ENCODE peak calls at places on chromosomes 3 and 15, in ten cellular contexts. P is heart right ventricle, B is heart left ventricle, C is body of pancreas, L is ovary, D is hepatocyte, Q is aorta, E is endodermal cell, T is K562, Y is tibial artery. N is an unnamed sample.

GRCh38 chr3:58659051-58659675 is 7.4 kb downstream of the FAM3D start:
- DNase-seq in P (no peak), B (no peak), C (peak; percentile 64), L (no peak), D (peak; percentile 63), Q (no peak), E (peak; percentile 88), T (peak; percentile 25), Y (peak; percentile 16), N (no peak)

GRCh38 chr3:52704611-52705437 is 767 bp downstream of the GLT8D1 start:
- DNase-seq in P (no peak), B (peak; percentile 18), C (peak; percentile 46), L (peak; percentile 53), D (peak; percentile 46), Q (no peak), E (peak; percentile 51), T (no peak), Y (no peak), N (peak; percentile 31)

GRCh38 chr3:15633766-15634588 is 32.4 kb downstream of the BTD start:
- DNase-seq in P (no peak), B (no peak), C (no peak), L (no peak), D (no peak), Q (no peak), E (no peak), T (no peak), Y (no peak), N (no peak)

GRCh38 chr3:45965281-45966052 is 22.2 kb downstream of the CXCR6 start:
- DNase-seq in P (no peak), B (no peak), C (no peak), L (no peak), D (no peak), Q (no peak), E (no peak), T (no peak), Y (no peak), N (no peak)

GRCh38 chr3:179174316-179174715 is 26.2 kb downstream of the PIK3CA start:
- DNase-seq in P (no peak), B (no peak), C (no peak), L (no peak), D (no peak), Q (no peak), E (no peak), T (no peak), Y (no peak), N (no peak)

GRCh38 chr3:125116311-125117069 is 60.7 kb upstream of the HEG1 start:
- DNase-seq in P (no peak), B (peak; percentile 41), C (no peak), L (no peak), D (peak; percentile 41), Q (no peak), E (no peak), T (no peak), Y (no peak), N (no peak)

GRCh38 chr3:112774293-112774926 is 72.3 kb downstream of the CD200R1L start:
- DNase-seq in P (no peak), B (no peak), C (no peak), L (no peak), D (no peak), Q (no peak), E (no peak), T (no peak), Y (no peak), N (no peak)

GRCh38 chr3:10548997-10549396 is 43.6 kb upstream of the ATP2B2 start:
- DNase-seq in P (no peak), B (no peak), C (no peak), L (no peak), D (no peak), Q (no peak), E (no peak), T (no peak), Y (no peak), N (no peak)

GRCh38 chr3:174268061-174268460 is 591.1 kb upstream of the NAALADL2 start:
- DNase-seq in P (no peak), B (no peak), C (no peak), L (no peak), D (no peak), Q (no peak), E (no peak), T (no peak), Y (no peak), N (no peak)

GRCh38 chr3:106827515-106828213 is 549.6 kb upstream of the CCDC54 start:
- DNase-seq in P (no peak), B (no peak), C (no peak), L (no peak), D (no peak), Q (no peak), E (no peak), T (no peak), Y (no peak), N (no peak)

GRCh38 chr15:81024265-81024875 is 23.6 kb downstream of the TLNRD1 start:
- DNase-seq in P (no peak), B (peak; percentile 21), C (no peak), L (no peak), D (peak; percentile 29), Q (no peak), E (peak; percentile 45), T (no peak), Y (no peak), N (no peak)

GRCh38 chr3:120498947-120499346 is 48.2 kb upstream of the FSTL1 start:
- DNase-seq in P (no peak), B (no peak), C (peak; percentile 38), L (no peak), D (peak; percentile 48), Q (no peak), E (peak; percentile 65), T (no peak), Y (peak; percentile 44), N (peak; percentile 63)

GRCh38 chr3:120497813-120498212 is 47.0 kb upstream of the FSTL1 start:
- DNase-seq in P (no peak), B (no peak), C (no peak), L (no peak), D (no peak), Q (no peak), E (no peak), T (no peak), Y (no peak), N (no peak)

GRCh38 chr3:120506076-120506827 is 55.5 kb upstream of the FSTL1 start:
- DNase-seq in P (no peak), B (no peak), C (no peak), L (no peak), D (no peak), Q (no peak), E (no peak), T (no peak), Y (no peak), N (no peak)

GRCh38 chr3:120503727-120504616 is 53.2 kb upstream of the FSTL1 start:
- DNase-seq in P (no peak), B (no peak), C (no peak), L (no peak), D (no peak), Q (no peak), E (peak; percentile 62), T (no peak), Y (no peak), N (no peak)

GRCh38 chr3:120502116-120502515 is 51.3 kb upstream of the FSTL1 start:
- DNase-seq in P (no peak), B (no peak), C (no peak), L (no peak), D (no peak), Q (no peak), E (no peak), T (no peak), Y (no peak), N (no peak)
- H3K27me3 ChIP-seq in P (no peaks in the 10 kb centered on the region), B (no peaks in the 10 kb centered on the region), C (no peaks in the 10 kb centered on the region), L (no peaks in the 10 kb centered on the region), D (no peaks in the 10 kb centered on the region), Q (no peaks in the 10 kb centered on the region), E (no peaks in the 10 kb centered on the region), T (no peaks in the 10 kb centered on the region), Y (no peaks in the 10 kb centered on the region), N (no peaks in the 10 kb centered on the region)

GRCh38 chr15:25072857-25073476 is 118.2 kb downstream of the SNRPN start:
- DNase-seq in P (no peak), B (no peak), C (no peak), L (no peak), D (no peak), Q (no peak), E (no peak), T (no peak), Y (no peak), N (no peak)

GRCh38 chr15:25068696-25069095 is 113.9 kb downstream of the SNRPN start:
- DNase-seq in P (no peak), B (no peak), C (no peak), L (no peak), D (no peak), Q (peak; percentile 32), E (no peak), T (no peak), Y (no peak), N (no peak)

GRCh38 chr15:25066708-25067107 is 111.9 kb downstream of the SNRPN start:
- DNase-seq in P (no peak), B (no peak), C (no peak), L (peak; percentile 3), D (no peak), Q (peak; percentile 46), E (no peak), T (no peak), Y (no peak), N (no peak)

GRCh38 chr15:25067725-25068309 is 113.0 kb downstream of the SNRPN start:
- DNase-seq in P (no peak), B (no peak), C (no peak), L (no peak), D (no peak), Q (peak; percentile 16), E (no peak), T (no peak), Y (no peak), N (no peak)

GRCh38 chr15:25070357-25070963 is 115.7 kb downstream of the SNRPN start:
- DNase-seq in P (no peak), B (no peak), C (no peak), L (no peak), D (no peak), Q (peak; percentile 6), E (no peak), T (no peak), Y (no peak), N (no peak)
- H3K9me3 ChIP-seq in P (peaks cover 74% of the 10 kb centered on the region), B (peaks cover 99% of the 10 kb centered on the region), C (peaks cover 100% of the 10 kb centered on the region), L (peaks cover 99% of the 10 kb centered on the region), D (peaks cover 63% of the 10 kb centered on the region), Q (peaks cover 93% of the 10 kb centered on the region), E (peaks cover 100% of the 10 kb centered on the region), T (peaks cover 3% of the 10 kb centered on the region), Y (peaks cover 100% of the 10 kb centered on the region), N (peaks cover 88% of the 10 kb centered on the region)

DNA sequence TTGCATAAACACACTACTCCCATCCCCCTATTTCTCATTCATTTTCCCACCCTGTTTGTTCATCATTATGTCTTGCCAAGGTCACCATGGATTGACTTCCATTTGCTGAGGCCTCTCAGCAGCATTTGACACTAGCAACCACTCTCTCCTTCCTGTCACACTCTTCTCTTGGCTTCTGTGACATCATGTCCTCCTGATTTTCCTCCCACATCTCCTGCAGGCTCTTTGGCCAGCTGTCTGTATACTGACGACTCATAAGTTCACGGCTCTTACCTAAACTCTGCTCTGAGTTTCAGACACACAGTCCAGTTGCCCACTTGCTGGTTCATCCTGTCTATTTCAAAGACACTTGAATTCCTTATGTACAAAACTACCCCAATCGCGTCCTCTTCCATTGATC is 70.1 kb upstream of the SMAD3 start:
- DNase-seq in P (no peak), B (no peak), C (no peak), L (no peak), D (no peak), Q (no peak), E (no peak), T (no peak), Y (no peak), N (no peak)
- H3K4me1 ChIP-seq in P (no peaks in the 10 kb centered on the region), B (no peaks in the 10 kb centered on the region), C (no peaks in the 10 kb centered on the region), L (no peaks in the 10 kb centered on the region), D (no peaks in the 10 kb centered on the region), Q (no peaks in the 10 kb centered on the region), E (no peaks in the 10 kb centered on the region), T (peaks cover 3% of the 10 kb centered on the region), Y (no peaks in the 10 kb centered on the region), N (peaks cover 26% of the 10 kb centered on the region)

GRCh38 chr3:109114746-109115145 is 3.2 kb downstream of the MORC1 start:
- DNase-seq in P (no peak), B (no peak), C (no peak), L (no peak), D (no peak), Q (no peak), E (no peak), T (no peak), Y (no peak), N (no peak)
- H3K27me3 ChIP-seq in P (no peaks in the 10 kb centered on the region), B (no peaks in the 10 kb centered on the region), C (no peaks in the 10 kb centered on the region), L (no peaks in the 10 kb centered on the region), D (no peaks in the 10 kb centered on the region), Q (no peaks in the 10 kb centered on the region), E (no peaks in the 10 kb centered on the region), T (no peaks in the 10 kb centered on the region), Y (no peaks in the 10 kb centered on the region), N (no peaks in the 10 kb centered on the region)